ENCODE peak calls at places on chromosomes 7 and 10, in eight cellular contexts. O is CD8-positive, alpha-beta T cell; L is renal cortical epithelial cell; U is dorsolateral prefrontal cortex; Q is OCI-M1; Y is T-helper 9 cell; B is cardiac muscle cell; M is left colon. G is an unnamed sample.

GRCh38 chr7:93799750-93800357 is 90.7 kb downstream of the TFPI2 start:
- DNase-seq in U (no peak), L (peak), B (peak), M (no peak), Q (peak), Y (no peak), O (no peak), G (peak)

GRCh38 chr10:27446091-27446918 is 57.8 kb upstream of the RAB18 start:
- DNase-seq in U (no peak), O (no peak), Y (no peak), L (peak), B (peak), Q (peak), M (no peak), G (peak)

GRCh38 chr7:96122746-96123145 is 199.2 kb downstream of the SLC25A13 start:
- DNase-seq in Y (no peak), L (no peak), M (no peak), U (no peak), Q (no peak), O (no peak), B (no peak), G (no peak)

GRCh38 chr10:59847326-59847725 is 59.0 kb downstream of the CCDC6 start:
- DNase-seq in Y (no peak), O (no peak), L (peak), B (no peak), M (no peak), U (no peak), Q (no peak), G (no peak)

GRCh38 chr10:88092975-88093374 is 229.6 kb downstream of the PTEN start:
- DNase-seq in M (no peak), U (no peak), B (no peak), Y (no peak), O (no peak), Q (peak), L (no peak), G (no peak)

GRCh38 chr7:1676550-1677071 is 6.5 kb downstream of the ELFN1 start:
- DNase-seq in Y (no peak), M (no peak), Q (no peak), L (no peak), O (no peak), U (no peak), B (no peak), G (no peak)

GRCh38 chr10:22993314-22993713 is 65.5 kb downstream of the ARMC3 start:
- DNase-seq in O (no peak), U (no peak), M (no peak), L (no peak), Y (no peak), B (no peak), Q (no peak), G (no peak)

GRCh38 chr10:130631139-130631864 is 495.1 kb downstream of the GLRX3 start:
- DNase-seq in B (no peak), Y (no peak), U (no peak), Q (peak), M (peak), L (no peak), O (no peak), G (no peak)

GRCh38 chr7:17939670-17940301 is 508 bp downstream of the SNX13 start:
- DNase-seq in Q (peak), B (peak), U (peak), M (peak), Y (peak), L (peak), O (peak), G (peak)

GRCh38 chr10:75417522-75417927 is 13.9 kb upstream of the LRMDA start:
- DNase-seq in M (no peak), L (peak), Y (no peak), B (no peak), O (no peak), U (no peak), Q (no peak), G (no peak)

GRCh38 chr10:117830832-117831231 is 215.9 kb downstream of the RAB11FIP2 start:
- DNase-seq in M (peak), L (no peak), U (no peak), Q (peak), O (peak), Y (no peak), B (no peak), G (no peak)

GRCh38 chr7:14024406-14024805 is 34.9 kb upstream of the ETV1 start:
- DNase-seq in Q (no peak), M (no peak), L (no peak), Y (no peak), B (peak), U (no peak), O (no peak), G (no peak)

GRCh38 chr7:159006610-159007130 is 138.0 kb downstream of the VIPR2 start:
- DNase-seq in B (no peak), Q (no peak), Y (no peak), O (no peak), L (no peak), M (no peak), U (no peak), G (no peak)

GRCh38 chr7:139453673-139454321 is 29.7 kb downstream of the KLRG2 start:
- DNase-seq in B (peak), Q (no peak), Y (no peak), O (no peak), U (no peak), M (no peak), L (no peak), G (no peak)

GRCh38 chr10:130775311-130775710 is 536.2 kb downstream of the TCERG1L start:
- DNase-seq in M (no peak), B (no peak), Q (no peak), U (no peak), Y (no peak), O (no peak), L (no peak), G (no peak)

GRCh38 chr10:62264702-62265436 is 3.8 kb downstream of the RTKN2 start:
- DNase-seq in L (peak), Q (peak), O (no peak), Y (no peak), U (no peak), B (peak), M (no peak), G (peak)

GRCh38 chr10:101438881-101439391 is 85.0 kb downstream of the BTRC start:
- DNase-seq in M (no peak), B (no peak), O (no peak), Y (no peak), U (no peak), Q (no peak), L (no peak), G (no peak)

GRCh38 chr7:66921396-66921917 is 432 bp downstream of the TMEM248 start:
- DNase-seq in O (peak), Q (no peak), U (peak), M (peak), Y (peak), B (peak), L (peak), G (peak)

GRCh38 chr7:1233328-1234048 is 816 bp downstream of the UNCX start:
- DNase-seq in M (no peak), B (no peak), O (no peak), Q (no peak), U (no peak), L (no peak), Y (no peak), G (no peak)

GRCh38 chr7:138654616-138655015 is 46.5 kb downstream of the SVOPL start:
- DNase-seq in U (no peak), M (no peak), O (no peak), Q (no peak), Y (no peak), L (no peak), B (no peak), G (no peak)

GRCh38 chr7:55084307-55084706 is 65.5 kb downstream of the EGFR start:
- DNase-seq in U (no peak), O (no peak), L (no peak), B (no peak), Q (no peak), M (no peak), Y (no peak), G (no peak)

GRCh38 chr10:125156739-125157472 is 3.5 kb downstream of the CTBP2 start:
- DNase-seq in Q (peak), L (peak), B (no peak), O (no peak), U (no peak), M (peak), Y (no peak), G (no peak)

GRCh38 chr7:155814569-155815276 is 2.5 kb upstream of the SHH start:
- DNase-seq in L (no peak), M (no peak), Q (no peak), B (no peak), U (no peak), Y (no peak), O (no peak), G (no peak)

GRCh38 chr10:1101946-1102345 is 45.8 kb downstream of the WDR37 start:
- DNase-seq in Y (no peak), M (no peak), O (no peak), B (no peak), Q (no peak), L (no peak), U (no peak), G (no peak)